ENCODE peak calls at places on chromosomes 1 and 21, in five cellular contexts. L, W, A, I and Z are unnamed samples. For H3K4me1, the result is how much of the 10 kb centered on the place peaks cover.

GRCh38 chr1:232274236-232274855 is 355.6 kb downstream of the SIPA1L2 start:
- DNase-seq in L (no peak), W (no peak), I (no peak), A (no peak), Z (peak)

GRCh38 chr1:222815367-222815765 is 527 bp downstream of the DISP1 start:
- DNase-seq in L (no peak), W (peak), I (no peak), A (no peak), Z (peak)

GRCh38 chr1:119275145-119275929 is 93.2 kb upstream of the HAO2 start:
- DNase-seq in W (peak), L (no peak), I (peak), A (no peak), Z (peak)

GRCh38 chr21:31299291-31300147 is 44.5 kb downstream of the TIAM1 start:
- DNase-seq in L (no peak), I (no peak), W (no peak), A (no peak), Z (no peak)

GRCh38 chr1:66302810-66303209 is 231.1 kb upstream of the SGIP1 start:
- DNase-seq in L (no peak), W (no peak), A (no peak), I (no peak), Z (no peak)

GRCh38 chr1:19073311-19074186 is 117.1 kb upstream of the IFFO2 start:
- DNase-seq in I (no peak), A (peak), L (no peak), W (no peak), Z (peak)

GRCh38 chr21:42324896-42325295 is 9.7 kb upstream of the TFF3 start:
- DNase-seq in A (no peak), I (no peak), L (no peak), W (no peak), Z (no peak)

GRCh38 chr1:166164995-166165660 is 1.7 kb downstream of the FAM78B start:
- DNase-seq in A (peak), I (peak), W (no peak), L (no peak), Z (peak)

GRCh38 chr1:99852648-99853047 is 2.5 kb downstream of the AGL start:
- DNase-seq in A (no peak), I (no peak), L (no peak), W (no peak), Z (no peak)

GRCh38 chr1:177567393-177567792 is 396.6 kb downstream of the BRINP2 start:
- DNase-seq in A (no peak), W (no peak), I (no peak), L (no peak), Z (no peak)

GRCh38 chr1:47442844-47443529 is 5.1 kb downstream of the FOXD2 start:
- DNase-seq in I (no peak), W (no peak), L (no peak), A (no peak), Z (no peak)

GRCh38 chr1:156796340-156797097 is 20.1 kb downstream of the SH2D2A start:
- DNase-seq in W (no peak), L (no peak), I (no peak), A (no peak), Z (no peak)

GRCh38 chr1:188949701-188950100 is 1528.0 kb downstream of the BRINP3 start:
- DNase-seq in A (no peak), I (no peak), W (no peak), L (no peak), Z (no peak)

GRCh38 chr1:51566260-51566659 is 47.2 kb upstream of the EPS15 start:
- DNase-seq in L (no peak), I (no peak), W (no peak), A (no peak), Z (no peak)

GRCh38 chr1:110554871-110555801 is 36.2 kb upstream of the KCNA10 start:
- DNase-seq in W (peak), A (peak), L (no peak), I (peak), Z (peak)

GRCh38 chr1:202639500-202639899 is 70.8 kb downstream of the SYT2 start:
- DNase-seq in W (no peak), I (no peak), A (no peak), L (no peak), Z (no peak)

GRCh38 chr1:22288593-22289241 is 145.8 kb upstream of the WNT4 start:
- DNase-seq in I (no peak), L (no peak), A (no peak), W (no peak), Z (no peak)

GRCh38 chr1:182143825-182144661 is 82.5 kb upstream of the ZNF648 start:
- DNase-seq in I (peak), W (no peak), A (peak), L (peak), Z (peak)

GRCh38 chr1:234208791-234209190 is 164.5 kb upstream of the COA6 start:
- DNase-seq in A (no peak), L (no peak), W (no peak), I (no peak), Z (no peak)

GRCh38 chr1:39691383-39692151 is at the start of gene HPCAL4:
- DNase-seq in I (peak), A (peak), L (peak), W (peak), Z (peak)

GRCh38 chr1:228555074-228555989 is 68.2 kb downstream of the RNF187 start:
- DNase-seq in I (no peak), A (no peak), L (no peak), W (peak), Z (no peak)

GRCh38 chr1:75265792-75266191 is 131.6 kb downstream of the LHX8 start:
- DNase-seq in A (no peak), L (no peak), I (peak), W (no peak), Z (no peak)

GRCh38 chr1:119768778-119769177 is at the start of gene HMGCS2:
- DNase-seq in W (no peak), I (no peak), L (no peak), A (peak), Z (no peak)

GRCh38 chr1:232282541-232282940 is 347.4 kb downstream of the SIPA1L2 start:
- DNase-seq in A (no peak), I (no peak), W (no peak), L (no peak), Z (no peak)

GRCh38 chr1:55612988-55613387 is 397.8 kb upstream of the USP24 start:
- DNase-seq in L (no peak), A (no peak), I (no peak), W (no peak), Z (no peak)

GRCh38 chr21:35222021-35222420 is 172.9 kb upstream of the RUNX1 start:
- DNase-seq in A (no peak), L (no peak), W (no peak), I (no peak), Z (no peak)

GRCh38 chr21:37873655-37874054 is 42.6 kb downstream of the KCNJ6 start:
- DNase-seq in I (peak), W (no peak), A (no peak), L (no peak), Z (no peak)

GRCh38 chr1:225508538-225509375 is 80.9 kb upstream of the LBR start:
- DNase-seq in L (no peak), W (no peak), A (no peak), I (peak), Z (no peak)

GRCh38 chr1:215273838-215274516 is 191.4 kb downstream of the KCNK2 start:
- DNase-seq in A (no peak), W (no peak), I (peak), L (no peak), Z (no peak)

GRCh38 chr1:99950486-99950885 is 19.3 kb upstream of the SLC35A3 start:
- DNase-seq in W (no peak), L (no peak), A (no peak), I (peak), Z (no peak)

GRCh38 chr1:170309389-170310013 is 163.7 kb downstream of the NTMT2 start:
- DNase-seq in L (no peak), W (no peak), I (no peak), A (no peak), Z (no peak)

GRCh38 chr1:68140536-68140935 is 90.1 kb upstream of the DIRAS3 start:
- DNase-seq in A (no peak), L (no peak), I (no peak), W (no peak), Z (no peak)

GRCh38 chr1:203914292-203914691 is 52.9 kb downstream of the SNRPE start:
- DNase-seq in A (no peak), L (no peak), I (no peak), W (no peak), Z (no peak)

DNA sequence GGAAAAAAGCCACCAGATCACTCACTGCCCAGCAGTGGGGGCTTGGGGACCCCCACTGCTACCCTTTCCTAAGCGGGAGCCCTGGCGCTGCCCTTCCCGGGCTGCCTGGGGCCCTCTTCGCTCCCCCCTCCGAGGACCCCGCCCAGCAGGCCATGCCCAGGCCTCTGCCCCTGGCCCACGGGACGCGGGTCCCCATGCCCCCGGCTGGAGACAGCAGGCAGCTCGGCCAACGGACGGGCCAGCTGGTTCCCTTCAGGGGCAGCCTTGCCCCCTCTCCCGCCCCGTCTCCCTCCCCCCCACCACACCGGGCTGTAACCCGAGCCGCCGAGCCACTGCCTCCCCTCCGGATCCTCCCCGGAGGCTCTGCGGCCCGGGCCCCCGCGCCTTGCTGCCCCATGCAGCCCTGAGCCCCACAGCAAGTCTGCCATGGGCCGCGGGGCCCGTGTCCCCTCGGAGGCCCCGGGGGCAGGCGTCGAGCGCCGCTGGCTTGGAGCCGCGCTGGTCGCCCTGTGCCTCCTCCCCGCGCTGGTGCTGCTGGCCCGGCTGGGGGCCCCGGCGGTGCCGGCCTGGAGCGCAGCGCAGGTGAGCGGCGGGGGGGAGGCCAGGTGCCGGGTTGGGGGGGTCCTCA is at the start of gene MMP23B:
- DNase-seq in L (no peak), A (peak), W (no peak), I (no peak), Z (no peak)
- H3K27ac ChIP-seq in L (peak), A (no peak), W (peak), I (no peak), Z (peak)

DNA sequence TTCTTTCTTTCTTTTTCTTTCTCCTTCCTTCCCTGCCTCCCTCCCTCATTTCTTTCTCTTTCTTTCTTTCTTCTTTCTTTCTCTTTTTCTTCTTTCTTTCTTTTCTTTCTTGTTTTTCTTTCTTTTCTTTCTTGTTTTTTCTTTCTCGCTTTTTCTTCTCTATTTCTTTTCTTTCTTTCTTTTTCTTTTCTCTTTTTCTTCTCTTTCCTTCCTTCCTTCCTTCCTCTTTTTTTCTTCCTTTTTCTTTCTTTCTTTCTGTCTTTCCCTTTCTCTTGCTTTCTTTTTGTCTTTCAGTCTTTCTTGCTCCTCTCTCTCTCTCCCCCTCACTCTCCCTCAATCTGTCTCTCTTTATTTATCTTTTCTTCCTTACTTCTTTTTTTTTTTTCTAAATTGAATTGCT is 472.0 kb upstream of the CHRM3 start:
- DNase-seq in L (no peak), A (no peak), I (no peak), W (no peak), Z (no peak)
- TF ChIP-seq CTCF in L (no peak), A (no peak), I (no peak), W (peak), Z (no peak)

DNA sequence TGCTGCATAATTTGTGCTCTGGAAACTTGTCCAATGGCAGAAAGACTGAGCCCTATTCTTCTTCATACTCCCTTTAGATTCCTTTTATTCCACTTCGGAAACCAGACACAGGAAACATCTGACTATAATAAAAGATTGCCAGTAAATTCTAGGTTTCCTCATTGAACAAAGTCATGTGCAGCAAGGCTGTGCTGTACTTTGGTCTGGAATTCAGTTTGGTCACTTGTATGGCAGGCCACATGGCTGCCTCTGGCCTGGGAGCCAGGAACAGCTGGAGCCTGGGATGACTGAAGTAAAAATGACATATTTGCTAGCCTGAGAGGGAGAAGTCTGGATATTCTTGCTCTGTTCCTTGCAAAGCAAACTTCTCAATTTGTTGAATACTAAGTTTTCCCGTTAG is 79.6 kb downstream of the ST3GAL3 start:
- DNase-seq in W (no peak), L (no peak), A (no peak), I (peak), Z (no peak)
- H3K4me1 ChIP-seq in W (under half), L (under half), A (under half), I (under half), Z (under half)

DNA sequence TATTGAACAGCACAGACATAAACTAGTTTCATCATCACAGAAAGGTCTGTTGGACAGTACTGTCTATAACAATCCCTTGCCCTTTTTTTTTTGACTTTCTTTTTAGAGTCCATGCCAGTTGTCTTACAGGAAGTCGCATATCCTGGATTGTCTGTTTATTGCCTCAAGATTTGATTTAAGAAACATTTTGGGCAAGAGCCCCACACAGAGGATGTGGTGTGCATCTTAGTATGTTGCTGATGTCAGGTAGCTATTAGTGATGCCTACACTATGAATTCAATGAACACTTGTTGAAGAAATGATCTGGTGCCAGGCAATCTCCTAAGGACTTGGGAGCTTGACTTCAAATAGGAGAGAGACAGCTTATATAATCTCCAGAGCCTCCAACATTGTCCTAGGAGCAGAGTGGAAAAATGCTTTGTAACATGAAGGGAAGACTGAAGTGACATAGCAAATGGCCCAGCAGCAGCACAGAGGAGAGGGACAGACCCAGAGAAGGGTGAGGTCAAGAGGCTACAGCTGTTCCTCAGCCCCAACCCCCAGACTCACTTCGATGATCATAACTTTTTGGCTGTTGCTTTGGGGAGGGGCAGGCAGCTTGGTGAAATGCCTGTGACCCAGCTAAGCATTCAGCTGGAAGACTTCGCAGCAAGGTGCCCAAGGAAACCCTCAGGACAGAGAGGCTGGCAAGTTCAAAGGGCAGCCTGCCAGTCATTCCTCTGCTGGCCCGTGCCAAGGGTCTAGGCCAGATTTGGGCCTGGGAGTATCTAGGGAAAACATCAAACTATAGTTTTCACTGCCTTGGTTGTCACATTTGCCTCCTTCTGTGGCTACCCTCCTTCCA is 7.6 kb upstream of the RAB29 start:
- DNase-seq in L (no peak), I (no peak), A (no peak), W (no peak), Z (no peak)
- H3K27ac ChIP-seq in L (no peak), I (no peak), A (no peak), W (no peak), Z (peak)

GRCh38 chr1:15272782-15273127 is 25.7 kb downstream of the FHAD1 start:
- DNase-seq in W (no peak), A (no peak), I (no peak), L (no peak), Z (no peak)
- TF ChIP-seq CTCF in W (no peak), A (no peak), I (no peak), L (no peak), Z (no peak)

GRCh38 chr21:43364851-43365424 is 62.0 kb downstream of the SIK1 start:
- DNase-seq in I (no peak), L (no peak), A (no peak), W (no peak), Z (no peak)

GRCh38 chr21:43362928-43363314 is 64.0 kb downstream of the SIK1 start:
- DNase-seq in L (no peak), I (no peak), A (no peak), W (no peak), Z (no peak)

GRCh38 chr21:43364261-43364510 is 62.7 kb downstream of the SIK1 start:
- DNase-seq in I (no peak), L (no peak), A (no peak), W (no peak), Z (no peak)

GRCh38 chr21:43362306-43362927 is 64.5 kb downstream of the SIK1 start:
- DNase-seq in L (peak), W (peak), A (no peak), I (peak), Z (peak)

DNA sequence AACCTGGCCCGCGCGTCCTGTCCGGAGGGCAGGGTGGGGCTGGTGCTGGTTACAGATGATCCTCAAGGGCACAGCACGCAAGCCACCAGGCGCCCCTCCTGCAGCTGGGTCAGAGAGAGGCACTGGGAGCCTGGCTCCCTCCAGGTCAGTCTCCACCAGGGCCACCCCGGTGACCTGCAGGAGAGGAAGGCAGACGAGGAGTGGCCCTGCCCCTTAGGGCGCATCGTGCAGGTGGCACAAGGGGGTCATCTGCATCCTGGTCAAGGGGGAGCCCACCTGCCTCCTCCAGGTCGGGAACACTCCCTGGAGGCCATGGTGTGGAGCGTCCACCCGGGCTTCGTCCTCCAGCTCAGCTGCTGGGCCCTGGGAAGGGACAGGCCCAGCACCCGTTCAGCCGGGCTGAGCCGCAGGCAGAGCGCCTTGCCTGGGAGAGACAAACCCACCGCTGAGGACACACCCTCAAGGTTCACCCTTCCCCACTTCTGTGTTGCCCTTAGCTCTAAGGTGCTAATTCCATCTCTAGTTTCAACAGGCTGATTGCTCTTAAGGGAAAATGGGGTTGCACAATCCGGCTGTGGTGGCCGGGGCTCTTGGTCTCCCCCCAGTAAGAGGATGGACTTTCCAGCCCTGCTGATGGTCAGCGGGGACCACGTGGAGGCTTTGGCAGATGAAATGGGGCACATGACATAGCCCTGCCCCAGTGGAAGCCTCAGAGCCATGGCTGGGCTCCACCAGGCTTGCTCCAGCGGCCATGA is 63.2 kb downstream of the SIK1 start:
- DNase-seq in A (no peak), I (no peak), L (no peak), W (no peak), Z (no peak)
- H3K4me1 ChIP-seq in A (under half), I (under half), L (under half), W (under half), Z (under half)

DNA sequence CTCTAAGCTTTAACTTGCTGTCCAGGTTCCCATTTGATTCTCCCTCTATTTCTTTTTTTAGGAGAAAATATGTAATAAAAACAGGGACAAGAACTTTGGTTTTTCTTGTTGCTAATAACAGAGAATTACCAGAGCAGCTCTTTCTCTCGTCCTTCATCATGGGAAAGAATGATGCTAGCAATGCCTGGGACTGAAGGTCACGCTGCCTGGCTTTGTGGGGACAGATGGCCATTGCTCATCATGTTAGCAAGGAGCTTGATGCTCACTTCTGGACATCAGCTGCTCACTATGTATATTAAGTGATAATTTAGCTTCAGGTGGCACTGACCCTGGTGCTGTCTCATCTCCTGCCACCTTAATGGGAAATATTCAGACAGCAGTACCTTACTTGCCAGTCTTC is 77.4 kb upstream of the AKT3 start:
- DNase-seq in A (no peak), L (no peak), W (no peak), I (no peak), Z (no peak)
- H3K27ac ChIP-seq in A (no peak), L (no peak), W (no peak), I (peak), Z (no peak)